ENCODE peak calls at places on chromosome 10, in nine cellular contexts. L, P, V, W, M, G, N, H and Q are unnamed samples.
A peak's percentile ranks its signal among the peaks of the same experiment; 100 is the strongest.

GRCh38 chr10:3954615-3955014 is 169.6 kb upstream of the KLF6 start:
- DNase-seq in L (no peak), P (no peak), V (no peak), W (no peak), M (no peak), G (no peak), N (no peak), H (no peak), Q (no peak)

GRCh38 chr10:32271617-32272016 is 75.3 kb downstream of the EPC1 start:
- DNase-seq in L (no peak), P (no peak), V (no peak), W (no peak), M (no peak), G (no peak), N (no peak), H (no peak), Q (no peak)

GRCh38 chr10:69451784-69452251 is 553 bp downstream of the TSPAN15 start:
- DNase-seq in L (no peak), P (no peak), V (no peak), W (no peak), M (peak; percentile 89), G (no peak), N (no peak), H (peak; percentile 84), Q (no peak)

GRCh38 chr10:13660545-13660920 is 73.8 kb downstream of the PRPF18 start:
- DNase-seq in L (no peak), P (no peak), V (no peak), W (no peak), M (no peak), G (no peak), N (no peak), H (no peak), Q (no peak)

GRCh38 chr10:77600640-77601039 is 37.0 kb downstream of the KCNMA1 start:
- DNase-seq in L (no peak), P (no peak), V (no peak), W (no peak), M (peak; percentile 14), G (no peak), N (no peak), H (no peak), Q (no peak)

GRCh38 chr10:108050626-108051025 is 886.1 kb upstream of the SORCS1 start:
- DNase-seq in L (no peak), P (no peak), V (no peak), W (no peak), M (no peak), G (no peak), N (no peak), H (no peak), Q (no peak)

GRCh38 chr10:117946525-117947070 is 100.1 kb downstream of the RAB11FIP2 start:
- DNase-seq in L (no peak), P (no peak), V (no peak), W (no peak), M (no peak), G (no peak), N (peak; percentile 13), H (no peak), Q (no peak)

GRCh38 chr10:128008521-128009250 is 101.8 kb downstream of the PTPRE start:
- DNase-seq in L (no peak), P (no peak), V (no peak), W (no peak), M (no peak), G (no peak), N (no peak), H (no peak), Q (no peak)

GRCh38 chr10:105146436-105146835 is 505.3 kb downstream of the SORCS3 start:
- DNase-seq in L (no peak), P (no peak), V (no peak), W (no peak), M (no peak), G (no peak), N (no peak), H (no peak), Q (no peak)

GRCh38 chr10:109451879-109452278 is 471.4 kb downstream of the XPNPEP1 start:
- DNase-seq in L (no peak), P (no peak), V (no peak), W (no peak), M (no peak), G (no peak), N (no peak), H (no peak), Q (no peak)

GRCh38 chr10:48470893-48471805 is 133.7 kb downstream of the ARHGAP22 start:
- DNase-seq in L (no peak), P (no peak), V (no peak), W (no peak), M (peak; percentile 41), G (peak; percentile 19), N (peak; percentile 42), H (no peak), Q (no peak)

GRCh38 chr10:11424456-11425287 is 186.8 kb downstream of the USP6NL start:
- DNase-seq in L (no peak), P (peak; percentile 26), V (no peak), W (peak; percentile 46), M (peak; percentile 81), G (peak; percentile 56), N (peak; percentile 48), H (peak; percentile 32), Q (no peak)

GRCh38 chr10:76430330-76430729 is 998.9 kb downstream of the LRMDA start:
- DNase-seq in L (no peak), P (no peak), V (no peak), W (no peak), M (no peak), G (peak; percentile 24), N (no peak), H (no peak), Q (no peak)

GRCh38 chr10:43880160-43880559 is 231.5 kb upstream of the ZNF32 start:
- DNase-seq in L (no peak), P (no peak), V (no peak), W (peak; percentile 17), M (no peak), G (no peak), N (no peak), H (no peak), Q (no peak)

GRCh38 chr10:92848037-92848440 is 281 bp upstream of the EXOC6 start:
- DNase-seq in L (no peak), P (no peak), V (no peak), W (no peak), M (no peak), G (no peak), N (no peak), H (no peak), Q (no peak)

GRCh38 chr10:10389182-10389581 is 628.5 kb upstream of the CELF2 start:
- DNase-seq in L (no peak), P (no peak), V (no peak), W (no peak), M (no peak), G (no peak), N (no peak), H (no peak), Q (no peak)

GRCh38 chr10:133526957-133527588 is at the start of gene CYP2E1:
- DNase-seq in L (no peak), P (no peak), V (no peak), W (no peak), M (no peak), G (no peak), N (no peak), H (no peak), Q (no peak)

GRCh38 chr10:87817291-87817872 is 644 bp downstream of the ATAD1 start:
- DNase-seq in L (no peak), P (no peak), V (no peak), W (no peak), M (no peak), G (no peak), N (no peak), H (no peak), Q (no peak)

GRCh38 chr10:2619927-2620326 is 447.4 kb upstream of the PFKP start:
- DNase-seq in L (no peak), P (no peak), V (no peak), W (no peak), M (no peak), G (no peak), N (no peak), H (no peak), Q (no peak)

GRCh38 chr10:116238036-116238435 is 35.0 kb downstream of the GFRA1 start:
- DNase-seq in L (no peak), P (no peak), V (no peak), W (no peak), M (no peak), G (no peak), N (no peak), H (no peak), Q (no peak)

GRCh38 chr10:119104653-119105024 is 726 bp downstream of the DENND10 start:
- DNase-seq in L (no peak), P (peak; percentile 51), V (no peak), W (peak; percentile 23), M (peak; percentile 77), G (peak; percentile 48), N (no peak), H (peak; percentile 24), Q (no peak)

GRCh38 chr10:1395025-1395981 is 339.1 kb downstream of the WDR37 start:
- DNase-seq in L (no peak), P (no peak), V (no peak), W (no peak), M (no peak), G (no peak), N (no peak), H (no peak), Q (no peak)